ENCODE peak calls at places on chromosomes 4 and X, in ten cellular contexts. One of them, this sample, is unnamed.

GRCh38 chr4:188439641-188440311 is 300.5 kb downstream of the TRIML1 start:
- DNase-seq in tibial nerve: no peak
- DNase-seq in neural progenitor cell: no peak
- DNase-seq in transverse colon: no peak
- DNase-seq in uterus: no peak
- DNase-seq in suprapubic skin: no peak
- DNase-seq in kidney: no peak
- DNase-seq in cardiac muscle cell: peak; percentile 13
- DNase-seq in left ventricle myocardium inferior: peak; percentile 49
- DNase-seq in astrocyte: no peak
- DNase-seq in this sample: peak; percentile 52

GRCh38 chr4:142043509-142043908 is 407.1 kb downstream of the IL15 start:
- DNase-seq in left ventricle myocardium inferior: no peak
- DNase-seq in tibial nerve: no peak
- DNase-seq in astrocyte: peak; percentile 57
- DNase-seq in transverse colon: no peak
- DNase-seq in cardiac muscle cell: no peak
- DNase-seq in suprapubic skin: no peak
- DNase-seq in neural progenitor cell: no peak
- DNase-seq in kidney: no peak
- DNase-seq in uterus: no peak
- DNase-seq in this sample: no peak

GRCh38 chr4:99710681-99711345 is 53.2 kb upstream of the C4orf54 start:
- DNase-seq in transverse colon: no peak
- DNase-seq in suprapubic skin: no peak
- DNase-seq in kidney: no peak
- DNase-seq in cardiac muscle cell: no peak
- DNase-seq in astrocyte: no peak
- DNase-seq in tibial nerve: no peak
- DNase-seq in left ventricle myocardium inferior: no peak
- DNase-seq in neural progenitor cell: no peak
- DNase-seq in uterus: no peak
- DNase-seq in this sample: peak; percentile 75

GRCh38 chrX:39456894-39457600 is 640.7 kb downstream of the BCOR start:
- DNase-seq in astrocyte: peak; percentile 18
- DNase-seq in uterus: no peak
- DNase-seq in transverse colon: no peak
- DNase-seq in cardiac muscle cell: peak; percentile 51
- DNase-seq in tibial nerve: no peak
- DNase-seq in kidney: no peak
- DNase-seq in left ventricle myocardium inferior: no peak
- DNase-seq in suprapubic skin: no peak
- DNase-seq in neural progenitor cell: no peak
- DNase-seq in this sample: no peak

GRCh38 chrX:22660756-22661155 is 339.0 kb upstream of the DDX53 start:
- DNase-seq in tibial nerve: no peak
- DNase-seq in uterus: no peak
- DNase-seq in kidney: no peak
- DNase-seq in transverse colon: no peak
- DNase-seq in cardiac muscle cell: no peak
- DNase-seq in left ventricle myocardium inferior: no peak
- DNase-seq in neural progenitor cell: no peak
- DNase-seq in suprapubic skin: no peak
- DNase-seq in astrocyte: peak; percentile 59
- DNase-seq in this sample: no peak

GRCh38 chr4:1855334-1856070 is 454 bp downstream of the LETM1 start:
- DNase-seq in transverse colon: peak; percentile 37
- DNase-seq in neural progenitor cell: peak; percentile 45
- DNase-seq in cardiac muscle cell: no peak
- DNase-seq in uterus: peak; percentile 42
- DNase-seq in suprapubic skin: no peak
- DNase-seq in astrocyte: no peak
- DNase-seq in tibial nerve: no peak
- DNase-seq in kidney: peak; percentile 87
- DNase-seq in left ventricle myocardium inferior: peak; percentile 35
- DNase-seq in this sample: no peak

GRCh38 chrX:133852837-133853236 is 132.6 kb downstream of the GPC3 start:
- DNase-seq in astrocyte: no peak
- DNase-seq in kidney: no peak
- DNase-seq in left ventricle myocardium inferior: no peak
- DNase-seq in transverse colon: no peak
- DNase-seq in tibial nerve: no peak
- DNase-seq in suprapubic skin: no peak
- DNase-seq in cardiac muscle cell: peak; percentile 2
- DNase-seq in uterus: no peak
- DNase-seq in neural progenitor cell: no peak
- DNase-seq in this sample: no peak

GRCh38 chr4:6562931-6563901 is 11.8 kb upstream of the MAN2B2 start:
- DNase-seq in kidney: no peak
- DNase-seq in left ventricle myocardium inferior: no peak
- DNase-seq in astrocyte: no peak
- DNase-seq in suprapubic skin: no peak
- DNase-seq in uterus: no peak
- DNase-seq in cardiac muscle cell: peak; percentile 7
- DNase-seq in neural progenitor cell: peak; percentile 61
- DNase-seq in transverse colon: peak; percentile 36
- DNase-seq in tibial nerve: no peak
- DNase-seq in this sample: peak; percentile 8

GRCh38 chr4:8735236-8736082 is 136.2 kb downstream of the HMX1 start:
- DNase-seq in suprapubic skin: no peak
- DNase-seq in left ventricle myocardium inferior: no peak
- DNase-seq in kidney: peak; percentile 49
- DNase-seq in tibial nerve: no peak
- DNase-seq in transverse colon: no peak
- DNase-seq in astrocyte: no peak
- DNase-seq in uterus: no peak
- DNase-seq in cardiac muscle cell: no peak
- DNase-seq in neural progenitor cell: no peak
- DNase-seq in this sample: no peak

GRCh38 chr4:110005461-110006056 is 92.9 kb downstream of the EGF start:
- DNase-seq in cardiac muscle cell: peak; percentile 84
- DNase-seq in kidney: no peak
- DNase-seq in suprapubic skin: no peak
- DNase-seq in neural progenitor cell: peak; percentile 68
- DNase-seq in transverse colon: no peak
- DNase-seq in left ventricle myocardium inferior: no peak
- DNase-seq in uterus: no peak
- DNase-seq in astrocyte: peak; percentile 59
- DNase-seq in tibial nerve: no peak
- DNase-seq in this sample: peak; percentile 74

GRCh38 chrX:153651540-153652079 is 4.6 kb downstream of the DUSP9 start:
- DNase-seq in transverse colon: no peak
- DNase-seq in tibial nerve: no peak
- DNase-seq in cardiac muscle cell: no peak
- DNase-seq in neural progenitor cell: no peak
- DNase-seq in suprapubic skin: peak; percentile 55
- DNase-seq in left ventricle myocardium inferior: no peak
- DNase-seq in uterus: no peak
- DNase-seq in kidney: peak; percentile 56
- DNase-seq in astrocyte: no peak
- DNase-seq in this sample: no peak

GRCh38 chr4:146165840-146166239 is 9.7 kb upstream of the LSM6 start:
- DNase-seq in astrocyte: peak; percentile 88
- DNase-seq in kidney: no peak
- DNase-seq in neural progenitor cell: no peak
- DNase-seq in cardiac muscle cell: peak; percentile 83
- DNase-seq in suprapubic skin: no peak
- DNase-seq in uterus: no peak
- DNase-seq in left ventricle myocardium inferior: no peak
- DNase-seq in transverse colon: no peak
- DNase-seq in tibial nerve: no peak
- DNase-seq in this sample: peak; percentile 28

GRCh38 chr4:140242357-140243284 is 88.6 kb upstream of the MAML3 start:
- DNase-seq in cardiac muscle cell: peak; percentile 40
- DNase-seq in left ventricle myocardium inferior: no peak
- DNase-seq in astrocyte: no peak
- DNase-seq in neural progenitor cell: no peak
- DNase-seq in suprapubic skin: no peak
- DNase-seq in kidney: no peak
- DNase-seq in uterus: no peak
- DNase-seq in tibial nerve: no peak
- DNase-seq in transverse colon: peak; percentile 36
- DNase-seq in this sample: no peak
- H3K27ac ChIP-seq in cardiac muscle cell: peak overlapping the region; percentile 40
- H3K27ac ChIP-seq in left ventricle myocardium inferior: peak overlapping the region; percentile 50
- H3K27ac ChIP-seq in astrocyte: no peak overlapping the region
- H3K27ac ChIP-seq in neural progenitor cell: no peak overlapping the region
- H3K27ac ChIP-seq in suprapubic skin: peak overlapping the region; percentile 19
- H3K27ac ChIP-seq in kidney: no peak overlapping the region
- H3K27ac ChIP-seq in uterus: peak overlapping the region; percentile 77
- H3K27ac ChIP-seq in tibial nerve: peak overlapping the region; percentile 42
- H3K27ac ChIP-seq in transverse colon: peak overlapping the region; percentile 85
- H3K27ac ChIP-seq in this sample: no peak overlapping the region

GRCh38 chrX:148043456-148043855 is 62.3 kb downstream of the FMR1NB start:
- DNase-seq in neural progenitor cell: no peak
- DNase-seq in kidney: no peak
- DNase-seq in left ventricle myocardium inferior: no peak
- DNase-seq in uterus: no peak
- DNase-seq in transverse colon: no peak
- DNase-seq in astrocyte: peak; percentile 40
- DNase-seq in suprapubic skin: no peak
- DNase-seq in cardiac muscle cell: peak; percentile 10
- DNase-seq in tibial nerve: no peak
- DNase-seq in this sample: no peak
- TF ChIP-seq CTCF in neural progenitor cell: no peak
- TF ChIP-seq CTCF in kidney: no peak
- TF ChIP-seq CTCF in left ventricle myocardium inferior: no peak
- TF ChIP-seq CTCF in uterus: no peak
- TF ChIP-seq CTCF in transverse colon: no peak
- TF ChIP-seq CTCF in astrocyte: no peak
- TF ChIP-seq CTCF in suprapubic skin: no peak
- TF ChIP-seq CTCF in cardiac muscle cell: no peak
- TF ChIP-seq CTCF in tibial nerve: no peak
- TF ChIP-seq CTCF in this sample: no peak

GRCh38 chrX:47145408-47146120 is 543 bp downstream of the RBM10 start:
- DNase-seq in transverse colon: no peak
- DNase-seq in kidney: peak; percentile 37
- DNase-seq in cardiac muscle cell: no peak
- DNase-seq in left ventricle myocardium inferior: no peak
- DNase-seq in suprapubic skin: no peak
- DNase-seq in tibial nerve: no peak
- DNase-seq in uterus: no peak
- DNase-seq in astrocyte: no peak
- DNase-seq in neural progenitor cell: no peak
- DNase-seq in this sample: no peak

GRCh38 chrX:47144626-47145407 is at the start of the genes NDUFB11 and RBM10:
- DNase-seq in left ventricle myocardium inferior: peak; percentile 93
- DNase-seq in kidney: peak; percentile 98
- DNase-seq in cardiac muscle cell: peak; percentile 97
- DNase-seq in transverse colon: peak; percentile 94
- DNase-seq in neural progenitor cell: peak; percentile 95
- DNase-seq in suprapubic skin: peak; percentile 96
- DNase-seq in tibial nerve: peak; percentile 86
- DNase-seq in astrocyte: peak; percentile 89
- DNase-seq in uterus: peak; percentile 90
- DNase-seq in this sample: peak; percentile 91

GRCh38 chrX:47148946-47149345 is 3.9 kb downstream of the RBM10 start:
- DNase-seq in kidney: no peak
- DNase-seq in transverse colon: no peak
- DNase-seq in cardiac muscle cell: peak; percentile 15
- DNase-seq in astrocyte: no peak
- DNase-seq in suprapubic skin: no peak
- DNase-seq in tibial nerve: no peak
- DNase-seq in neural progenitor cell: no peak
- DNase-seq in uterus: no peak
- DNase-seq in left ventricle myocardium inferior: no peak
- DNase-seq in this sample: no peak

GRCh38 chrX:47146121-47146935 is 1.3 kb downstream of the RBM10 start:
- DNase-seq in tibial nerve: no peak
- DNase-seq in left ventricle myocardium inferior: no peak
- DNase-seq in transverse colon: peak; percentile 60
- DNase-seq in suprapubic skin: no peak
- DNase-seq in kidney: peak; percentile 61
- DNase-seq in uterus: no peak
- DNase-seq in neural progenitor cell: no peak
- DNase-seq in astrocyte: no peak
- DNase-seq in cardiac muscle cell: no peak
- DNase-seq in this sample: peak; percentile 11

DNA sequence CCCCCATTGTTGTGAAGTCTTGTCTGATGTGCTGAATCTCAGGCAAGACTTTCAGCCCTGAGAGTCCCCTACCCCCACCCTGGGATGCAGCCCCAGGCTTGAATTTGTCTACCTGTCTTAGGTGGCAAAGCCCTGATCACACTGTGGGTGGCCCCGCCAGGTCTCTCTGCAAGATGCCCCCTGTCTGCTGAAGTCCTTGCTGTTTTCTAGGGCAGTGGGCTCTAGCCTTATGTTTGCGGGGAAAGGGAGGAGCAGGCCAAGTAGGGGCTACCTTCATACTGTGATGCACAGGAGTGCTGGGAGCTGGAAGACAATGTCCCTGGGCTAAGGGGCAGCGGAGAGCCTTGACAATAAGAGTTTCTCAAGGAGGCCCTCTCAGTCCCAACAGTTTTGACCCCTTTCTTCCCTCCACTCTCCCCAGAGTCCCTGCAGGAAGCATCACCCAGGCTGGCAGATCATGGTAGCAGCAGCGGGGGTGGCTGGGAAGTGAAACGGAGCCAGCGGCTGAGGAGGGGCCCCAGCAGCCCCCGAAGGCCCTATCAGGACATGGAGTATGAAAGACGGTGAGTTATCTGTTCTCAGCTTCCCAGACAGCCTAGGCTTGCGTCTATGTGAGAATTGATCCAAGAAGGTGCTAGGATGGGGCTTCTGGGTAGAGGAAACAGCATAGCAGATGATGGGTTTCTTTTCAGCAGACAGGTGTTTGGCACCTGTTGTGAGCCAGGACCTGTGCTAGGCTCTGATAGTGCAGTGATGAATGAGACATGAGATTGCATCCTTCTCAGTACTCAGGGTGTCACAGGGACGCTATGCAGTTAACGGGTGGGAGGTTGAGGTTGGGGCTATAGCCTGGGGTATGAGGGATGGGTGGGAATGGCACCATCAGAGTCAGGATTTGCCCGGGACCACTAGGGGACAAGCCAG is 2.2 kb downstream of the RBM10 start:
- DNase-seq in tibial nerve: no peak
- DNase-seq in uterus: no peak
- DNase-seq in left ventricle myocardium inferior: no peak
- DNase-seq in transverse colon: no peak
- DNase-seq in neural progenitor cell: no peak
- DNase-seq in suprapubic skin: no peak
- DNase-seq in astrocyte: no peak
- DNase-seq in kidney: peak; percentile 22
- DNase-seq in cardiac muscle cell: no peak
- DNase-seq in this sample: no peak
- H3K27ac ChIP-seq in tibial nerve: peak overlapping the region; percentile 97
- H3K27ac ChIP-seq in uterus: peak overlapping the region; percentile 95
- H3K27ac ChIP-seq in left ventricle myocardium inferior: peak overlapping the region; percentile 97
- H3K27ac ChIP-seq in transverse colon: peak overlapping the region; percentile 98
- H3K27ac ChIP-seq in neural progenitor cell: no peak overlapping the region
- H3K27ac ChIP-seq in suprapubic skin: no peak overlapping the region
- H3K27ac ChIP-seq in astrocyte: no peak overlapping the region
- H3K27ac ChIP-seq in kidney: no peak overlapping the region
- H3K27ac ChIP-seq in cardiac muscle cell: no peak overlapping the region
- H3K27ac ChIP-seq in this sample: peak overlapping the region; percentile 93

DNA sequence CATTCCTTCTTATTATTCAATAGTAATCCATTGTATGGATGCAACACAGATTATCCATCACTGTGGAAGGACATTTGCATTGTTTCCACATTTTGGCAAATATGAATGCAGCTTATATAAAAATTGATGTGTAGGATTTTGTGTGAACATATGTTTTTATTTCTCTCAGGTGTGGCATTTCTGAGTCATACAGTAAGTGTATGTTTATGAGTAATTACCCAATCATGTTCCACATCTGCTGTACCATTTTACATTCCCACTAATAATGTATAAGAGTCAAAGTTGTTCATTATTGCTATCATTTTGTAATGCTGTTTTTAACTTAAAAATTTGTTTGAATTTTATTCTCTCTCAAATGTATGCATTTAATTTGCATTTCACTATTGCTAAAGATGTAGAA is 25.5 kb downstream of the MAGEA4 start:
- DNase-seq in left ventricle myocardium inferior: no peak
- DNase-seq in tibial nerve: no peak
- DNase-seq in kidney: no peak
- DNase-seq in neural progenitor cell: no peak
- DNase-seq in transverse colon: no peak
- DNase-seq in cardiac muscle cell: no peak
- DNase-seq in suprapubic skin: no peak
- DNase-seq in astrocyte: no peak
- DNase-seq in uterus: no peak
- DNase-seq in this sample: peak; percentile 1
- TF ChIP-seq CTCF in left ventricle myocardium inferior: no peak
- TF ChIP-seq CTCF in tibial nerve: no peak
- TF ChIP-seq CTCF in kidney: no peak
- TF ChIP-seq CTCF in neural progenitor cell: no peak
- TF ChIP-seq CTCF in transverse colon: no peak
- TF ChIP-seq CTCF in cardiac muscle cell: no peak
- TF ChIP-seq CTCF in suprapubic skin: no peak
- TF ChIP-seq CTCF in astrocyte: no peak
- TF ChIP-seq CTCF in uterus: no peak
- TF ChIP-seq CTCF in this sample: no peak